ENCODE peak calls at places on chromosomes 3 and 15, in ten cellular contexts. D, A, E, M, L, S, J, T, X and K are unnamed samples.

GRCh38 chr3:170038434-170039110 is 777 bp downstream of the GPR160 start:
- DNase-seq in T (no peak), E (no peak), L (peak), J (no peak), S (no peak), X (peak), M (peak), D (no peak), A (peak), K (peak)

GRCh38 chr3:151835751-151836550 is 22.0 kb downstream of the AADAC start:
- DNase-seq in A (no peak), D (peak), E (no peak), M (peak), L (no peak), J (no peak), T (no peak), X (no peak), S (no peak), K (no peak)

GRCh38 chr3:15315003-15315402 is 17.4 kb downstream of the SH3BP5 start:
- DNase-seq in A (peak), X (no peak), L (no peak), E (no peak), S (no peak), T (no peak), D (peak), J (no peak), M (no peak), K (no peak)

GRCh38 chr3:86969500-86970189 is 21.3 kb downstream of the VGLL3 start:
- DNase-seq in D (peak), T (no peak), E (no peak), A (peak), X (no peak), M (peak), S (peak), J (no peak), L (peak), K (no peak)

GRCh38 chr3:186070996-186071395 is 37.9 kb downstream of the ETV5 start:
- DNase-seq in D (no peak), X (no peak), A (no peak), L (no peak), E (peak), M (no peak), T (no peak), J (no peak), S (no peak), K (no peak)

GRCh38 chr3:132911741-132912415 is 126.3 kb upstream of the TMEM108 start:
- DNase-seq in L (no peak), T (no peak), A (no peak), X (no peak), S (no peak), M (no peak), E (no peak), D (no peak), J (no peak), K (no peak)

GRCh38 chr3:156206157-156206556 is 85.8 kb downstream of the KCNAB1 start:
- DNase-seq in M (no peak), E (no peak), A (no peak), L (no peak), T (no peak), J (no peak), D (no peak), S (no peak), X (no peak), K (no peak)

GRCh38 chr15:47715402-47715801 is 1.9 kb upstream of the SEMA6D start:
- DNase-seq in J (no peak), M (no peak), E (no peak), D (no peak), T (no peak), X (no peak), A (no peak), L (no peak), S (no peak), K (no peak)

GRCh38 chr3:177647876-177648275 is 450.6 kb upstream of the TBL1XR1 start:
- DNase-seq in A (peak), T (no peak), J (no peak), L (no peak), X (no peak), D (no peak), S (no peak), M (peak), E (no peak), K (no peak)

GRCh38 chr3:114878119-114878839 is 268.8 kb downstream of the ZBTB20 start:
- DNase-seq in S (peak), L (no peak), M (peak), J (no peak), E (no peak), X (no peak), D (peak), T (no peak), A (no peak), K (no peak)

GRCh38 chr3:153785901-153786300 is 335.3 kb upstream of the ARHGEF26 start:
- DNase-seq in D (no peak), L (no peak), A (no peak), X (no peak), J (no peak), T (no peak), E (no peak), S (no peak), M (no peak), K (no peak)

GRCh38 chr3:108552267-108553159 is 36.7 kb downstream of the CIP2A start:
- DNase-seq in A (peak), S (peak), X (no peak), E (peak), T (no peak), L (peak), D (peak), J (no peak), M (peak), K (no peak)

GRCh38 chr3:169661567-169662214 is 1.8 kb downstream of the MECOM start:
- DNase-seq in L (peak), M (peak), T (peak), X (peak), E (no peak), S (peak), J (no peak), D (peak), A (peak), K (peak)